ENCODE peak calls at places on chromosomes 3 and 15, in five cellular contexts. One of them, this sample, is unnamed.

GRCh38 chr3:184262166-184262926 is 993 bp upstream of the CAMK2N2 start:
- DNase-seq in keratinocyte: no peak
- DNase-seq in kidney epithelial cell: no peak
- DNase-seq in hepatocyte: peak
- DNase-seq in tibial artery: no peak
- DNase-seq in this sample: no peak

GRCh38 chr15:52486003-52486996 is 42.4 kb downstream of the MYO5A start:
- DNase-seq in keratinocyte: no peak
- DNase-seq in hepatocyte: no peak
- DNase-seq in tibial artery: no peak
- DNase-seq in kidney epithelial cell: no peak
- DNase-seq in this sample: no peak

GRCh38 chr3:135807879-135808278 is 157.6 kb upstream of the PPP2R3A start:
- DNase-seq in hepatocyte: no peak
- DNase-seq in kidney epithelial cell: no peak
- DNase-seq in keratinocyte: no peak
- DNase-seq in tibial artery: no peak
- DNase-seq in this sample: no peak

GRCh38 chr3:7779331-7779730 is 722.3 kb upstream of the LMCD1 start:
- DNase-seq in kidney epithelial cell: no peak
- DNase-seq in tibial artery: no peak
- DNase-seq in keratinocyte: no peak
- DNase-seq in hepatocyte: no peak
- DNase-seq in this sample: no peak

GRCh38 chr3:10517616-10518015 is 12.2 kb upstream of the ATP2B2 start:
- DNase-seq in keratinocyte: no peak
- DNase-seq in kidney epithelial cell: no peak
- DNase-seq in tibial artery: no peak
- DNase-seq in hepatocyte: no peak
- DNase-seq in this sample: no peak

GRCh38 chr3:126952983-126953660 is 29.8 kb upstream of the PLXNA1 start:
- DNase-seq in hepatocyte: no peak
- DNase-seq in kidney epithelial cell: no peak
- DNase-seq in keratinocyte: no peak
- DNase-seq in tibial artery: no peak
- DNase-seq in this sample: no peak

GRCh38 chr3:173395412-173396181 is 1.9 kb upstream of the NLGN1 start:
- DNase-seq in tibial artery: peak
- DNase-seq in kidney epithelial cell: no peak
- DNase-seq in keratinocyte: no peak
- DNase-seq in hepatocyte: peak
- DNase-seq in this sample: peak

GRCh38 chr3:160553829-160554228 is 11.5 kb downstream of the KPNA4 start:
- DNase-seq in tibial artery: no peak
- DNase-seq in kidney epithelial cell: no peak
- DNase-seq in keratinocyte: no peak
- DNase-seq in hepatocyte: no peak
- DNase-seq in this sample: no peak

GRCh38 chr3:126433496-126434263 is 39.0 kb downstream of the CFAP100 start:
- DNase-seq in kidney epithelial cell: no peak
- DNase-seq in keratinocyte: no peak
- DNase-seq in hepatocyte: no peak
- DNase-seq in tibial artery: no peak
- DNase-seq in this sample: no peak

GRCh38 chr3:184592411-184593200 is 31.0 kb downstream of the EPHB3 start:
- DNase-seq in tibial artery: no peak
- DNase-seq in keratinocyte: no peak
- DNase-seq in kidney epithelial cell: no peak
- DNase-seq in hepatocyte: peak
- DNase-seq in this sample: no peak

GRCh38 chr15:77753238-77753873 is 120.6 kb upstream of the LINGO1 start:
- DNase-seq in tibial artery: no peak
- DNase-seq in kidney epithelial cell: no peak
- DNase-seq in keratinocyte: no peak
- DNase-seq in hepatocyte: peak
- DNase-seq in this sample: no peak

GRCh38 chr3:178709047-178709446 is 172.8 kb downstream of the KCNMB2 start:
- DNase-seq in hepatocyte: peak
- DNase-seq in kidney epithelial cell: no peak
- DNase-seq in tibial artery: no peak
- DNase-seq in keratinocyte: no peak
- DNase-seq in this sample: no peak

GRCh38 chr3:44501971-44502370 is 24.5 kb upstream of the ZNF445 start:
- DNase-seq in kidney epithelial cell: no peak
- DNase-seq in hepatocyte: no peak
- DNase-seq in keratinocyte: no peak
- DNase-seq in tibial artery: no peak
- DNase-seq in this sample: no peak

GRCh38 chr15:28896944-28897343 is 11.2 kb downstream of the APBA2 start:
- DNase-seq in hepatocyte: no peak
- DNase-seq in kidney epithelial cell: peak
- DNase-seq in tibial artery: no peak
- DNase-seq in keratinocyte: no peak
- DNase-seq in this sample: peak

GRCh38 chr15:81184188-81184587 is 12.5 kb upstream of the IL16 start:
- DNase-seq in keratinocyte: no peak
- DNase-seq in hepatocyte: no peak
- DNase-seq in kidney epithelial cell: no peak
- DNase-seq in tibial artery: peak
- DNase-seq in this sample: no peak

GRCh38 chr3:45684327-45684892 is 4.8 kb upstream of the SACM1L start:
- DNase-seq in hepatocyte: no peak
- DNase-seq in kidney epithelial cell: no peak
- DNase-seq in keratinocyte: no peak
- DNase-seq in tibial artery: no peak
- DNase-seq in this sample: no peak

GRCh38 chr15:69629631-69630161 is 177.1 kb downstream of the RPLP1 start:
- DNase-seq in keratinocyte: no peak
- DNase-seq in kidney epithelial cell: no peak
- DNase-seq in hepatocyte: no peak
- DNase-seq in tibial artery: no peak
- DNase-seq in this sample: no peak

GRCh38 chr3:15269091-15269989 is 63.0 kb downstream of the SH3BP5 start:
- DNase-seq in tibial artery: peak
- DNase-seq in kidney epithelial cell: peak
- DNase-seq in keratinocyte: peak
- DNase-seq in hepatocyte: peak
- DNase-seq in this sample: peak

GRCh38 chr15:20346082-20346805 is 195.4 kb downstream of the GOLGA6L6 start:
- DNase-seq in kidney epithelial cell: no peak
- DNase-seq in keratinocyte: no peak
- DNase-seq in hepatocyte: peak
- DNase-seq in tibial artery: peak
- DNase-seq in this sample: no peak

GRCh38 chr3:43105224-43105596 is 669 bp downstream of the POMGNT2 start:
- DNase-seq in keratinocyte: no peak
- DNase-seq in kidney epithelial cell: no peak
- DNase-seq in tibial artery: no peak
- DNase-seq in hepatocyte: no peak
- DNase-seq in this sample: no peak

GRCh38 chr3:155362808-155363689 is 69.6 kb upstream of the STRIT1 start:
- DNase-seq in keratinocyte: no peak
- DNase-seq in tibial artery: no peak
- DNase-seq in hepatocyte: no peak
- DNase-seq in kidney epithelial cell: no peak
- DNase-seq in this sample: no peak
- H3K4me3 ChIP-seq in keratinocyte: no peak
- H3K4me3 ChIP-seq in tibial artery: no peak
- H3K4me3 ChIP-seq in hepatocyte: no peak
- H3K4me3 ChIP-seq in kidney epithelial cell: no peak
- H3K4me3 ChIP-seq in this sample: no peak

DNA sequence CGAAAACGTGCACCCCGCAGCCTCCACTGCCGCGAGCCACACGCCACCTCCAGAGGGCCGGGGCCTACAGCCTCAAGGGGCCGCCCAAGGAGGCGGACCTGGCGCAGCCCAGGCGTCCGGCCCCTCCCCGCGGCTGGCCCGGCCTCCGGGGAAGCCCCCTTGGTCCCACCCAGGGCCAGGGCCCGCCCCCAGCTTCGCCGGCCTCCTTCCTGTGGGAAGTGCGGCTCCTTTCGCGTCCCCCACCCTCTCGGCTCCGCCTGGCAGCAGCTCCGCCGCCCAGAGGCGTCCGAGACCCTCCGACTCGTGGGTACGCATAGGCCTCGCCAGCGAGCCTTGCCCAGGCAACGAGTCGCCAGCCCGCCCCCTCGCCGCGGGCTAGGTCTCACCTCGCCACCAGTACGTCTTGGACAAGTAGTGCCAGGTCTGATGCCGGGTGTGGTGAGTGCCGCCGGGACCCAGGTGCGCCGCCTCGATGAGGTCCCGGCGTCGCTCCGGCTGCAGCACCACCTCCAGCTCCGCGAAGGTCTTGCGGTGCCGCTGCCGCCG is 640 bp downstream of the ZBTB11 start:
- DNase-seq in kidney epithelial cell: peak
- DNase-seq in hepatocyte: peak
- DNase-seq in tibial artery: peak
- DNase-seq in keratinocyte: peak
- DNase-seq in this sample: peak
- TF ChIP-seq CTCF in kidney epithelial cell: no peak
- TF ChIP-seq CTCF in hepatocyte: no peak
- TF ChIP-seq CTCF in tibial artery: no peak
- TF ChIP-seq CTCF in keratinocyte: no peak
- TF ChIP-seq CTCF in this sample: peak

DNA sequence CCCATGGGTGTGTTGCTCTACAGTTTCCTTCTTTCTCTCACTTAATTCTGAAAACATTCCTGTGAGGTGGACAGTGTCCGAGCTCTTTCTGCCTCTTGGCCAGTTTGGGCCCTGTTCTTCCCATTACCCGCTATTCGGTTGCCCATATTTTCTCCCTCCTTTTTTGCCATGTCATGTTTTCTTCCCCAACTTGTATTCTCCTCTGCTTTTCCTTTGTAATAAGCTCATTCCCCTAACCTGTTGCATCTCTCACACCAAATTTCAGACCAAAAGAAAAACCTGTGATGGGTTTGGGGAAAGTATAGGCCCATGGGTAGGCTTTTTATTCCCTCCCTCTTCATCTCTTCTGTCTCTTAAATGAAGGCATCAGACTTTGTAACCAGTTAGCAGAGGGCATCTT is 30.5 kb downstream of the NKIRAS1 start:
- DNase-seq in hepatocyte: no peak
- DNase-seq in keratinocyte: no peak
- DNase-seq in kidney epithelial cell: no peak
- DNase-seq in tibial artery: no peak
- DNase-seq in this sample: no peak
- H3K4me3 ChIP-seq in hepatocyte: no peak
- H3K4me3 ChIP-seq in keratinocyte: no peak
- H3K4me3 ChIP-seq in kidney epithelial cell: no peak
- H3K4me3 ChIP-seq in tibial artery: no peak
- H3K4me3 ChIP-seq in this sample: no peak

GRCh38 chr3:115832265-115832664 is 209.0 kb downstream of the GAP43 start:
- DNase-seq in kidney epithelial cell: no peak
- DNase-seq in tibial artery: no peak
- DNase-seq in keratinocyte: no peak
- DNase-seq in hepatocyte: no peak
- DNase-seq in this sample: no peak
- TF ChIP-seq CTCF in kidney epithelial cell: no peak
- TF ChIP-seq CTCF in tibial artery: no peak
- TF ChIP-seq CTCF in keratinocyte: no peak
- TF ChIP-seq CTCF in hepatocyte: peak
- TF ChIP-seq CTCF in this sample: no peak

GRCh38 chr3:100040446-100040845 is 73.9 kb downstream of the FILIP1L start:
- DNase-seq in kidney epithelial cell: no peak
- DNase-seq in keratinocyte: no peak
- DNase-seq in tibial artery: peak
- DNase-seq in hepatocyte: no peak
- DNase-seq in this sample: no peak

GRCh38 chr3:100042144-100042543 is 72.2 kb downstream of the FILIP1L start:
- DNase-seq in tibial artery: no peak
- DNase-seq in hepatocyte: peak
- DNase-seq in keratinocyte: no peak
- DNase-seq in kidney epithelial cell: no peak
- DNase-seq in this sample: peak

GRCh38 chr3:100041328-100041749 is 73.0 kb downstream of the FILIP1L start:
- DNase-seq in keratinocyte: no peak
- DNase-seq in tibial artery: no peak
- DNase-seq in hepatocyte: peak
- DNase-seq in kidney epithelial cell: no peak
- DNase-seq in this sample: peak

GRCh38 chr3:100042577-100042981 is 71.7 kb downstream of the FILIP1L start:
- DNase-seq in kidney epithelial cell: no peak
- DNase-seq in hepatocyte: no peak
- DNase-seq in keratinocyte: no peak
- DNase-seq in tibial artery: no peak
- DNase-seq in this sample: peak

DNA sequence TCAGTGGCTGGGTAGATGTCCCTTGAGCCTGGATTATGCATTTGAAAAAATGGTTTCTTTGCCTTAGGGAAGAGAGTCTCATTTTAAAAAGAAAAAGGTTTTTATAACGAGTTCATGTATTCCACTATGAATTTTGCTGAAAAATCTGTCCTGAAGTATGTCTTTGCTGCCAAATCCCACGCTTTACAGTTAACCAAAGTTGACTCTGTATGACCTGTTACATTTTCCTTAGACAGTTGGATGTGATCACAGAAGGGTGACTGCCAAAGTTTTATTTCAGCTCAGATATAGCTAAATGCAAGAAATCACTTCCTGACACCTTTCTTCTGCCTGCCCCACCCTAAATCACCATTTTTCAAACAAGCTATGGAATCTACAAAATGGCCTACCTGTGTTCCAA is 73.5 kb downstream of the FILIP1L start:
- DNase-seq in keratinocyte: no peak
- DNase-seq in kidney epithelial cell: no peak
- DNase-seq in hepatocyte: no peak
- DNase-seq in tibial artery: no peak
- DNase-seq in this sample: no peak
- H3K4me3 ChIP-seq in keratinocyte: no peak
- H3K4me3 ChIP-seq in kidney epithelial cell: no peak
- H3K4me3 ChIP-seq in hepatocyte: no peak
- H3K4me3 ChIP-seq in tibial artery: no peak
- H3K4me3 ChIP-seq in this sample: no peak

GRCh38 chr15:65653341-65653740 is 31.6 kb downstream of the SLC24A1 start:
- DNase-seq in kidney epithelial cell: no peak
- DNase-seq in keratinocyte: peak
- DNase-seq in tibial artery: no peak
- DNase-seq in hepatocyte: no peak
- DNase-seq in this sample: no peak
- TF ChIP-seq CTCF in kidney epithelial cell: no peak
- TF ChIP-seq CTCF in keratinocyte: no peak
- TF ChIP-seq CTCF in tibial artery: no peak
- TF ChIP-seq CTCF in hepatocyte: no peak
- TF ChIP-seq CTCF in this sample: no peak